ENCODE peak calls at places on chromosomes 4 and X, in four cellular contexts. S is RWPE1, T is suprapubic skin, G is fibroblast of mammary gland. B is an unnamed sample.

GRCh38 chr4:61182915-61183314 is 17.2 kb upstream of the ADGRL3 start:
- DNase-seq in S (no peak), T (no peak), G (no peak), B (no peak)

GRCh38 chr4:108821056-108821925 is 58.4 kb upstream of the ETNPPL start:
- DNase-seq in S (no peak), T (no peak), G (peak; percentile 68), B (peak; percentile 51)

GRCh38 chr4:24991015-24991414 is 39.7 kb downstream of the LGI2 start:
- DNase-seq in S (no peak), T (no peak), G (peak; percentile 64), B (peak; percentile 20)

GRCh38 chr4:84070293-84070692 is 428.8 kb downstream of the NKX6-1 start:
- DNase-seq in S (no peak), T (no peak), G (no peak), B (no peak)

GRCh38 chrX:40258909-40259308 is 161.2 kb upstream of the BCOR start:
- DNase-seq in S (no peak), T (no peak), G (no peak), B (no peak)

GRCh38 chrX:22024577-22024976 is 7.5 kb upstream of the PHEX start:
- DNase-seq in S (no peak), T (no peak), G (no peak), B (no peak)

GRCh38 chrX:154097003-154097596 is 417 bp downstream of the MECP2 start:
- DNase-seq in S (peak; percentile 67), T (peak; percentile 77), G (peak; percentile 40), B (peak; percentile 51)

GRCh38 chr4:113292371-113293042 is 243.1 kb downstream of the ANK2 start:
- DNase-seq in S (no peak), T (no peak), G (peak; percentile 45), B (no peak)

GRCh38 chr4:76950846-76951321 is 1.3 kb downstream of the SEPTIN11 start:
- DNase-seq in S (peak; percentile 55), T (no peak), G (peak; percentile 42), B (peak; percentile 47)

GRCh38 chr4:145347684-145348083 is 134.0 kb upstream of the SMAD1 start:
- DNase-seq in S (no peak), T (no peak), G (no peak), B (no peak)

GRCh38 chrX:90040807-90041206 is 119.1 kb downstream of the TGIF2LX start:
- DNase-seq in S (no peak), T (no peak), G (no peak), B (no peak)

GRCh38 chrX:134975516-134975915 is 15.3 kb upstream of the SMIM10 start:
- DNase-seq in S (no peak), T (no peak), G (no peak), B (no peak)

GRCh38 chrX:153970398-153971123 is 1.1 kb downstream of the HCFC1 start:
- DNase-seq in S (no peak), T (no peak), G (peak; percentile 79), B (peak; percentile 58)

GRCh38 chr4:23631255-23631950 is 258.4 kb downstream of the PPARGC1A start:
- DNase-seq in S (no peak), T (no peak), G (no peak), B (peak; percentile 1)

GRCh38 chrX:114580336-114580735 is 3.5 kb upstream of the HTR2C start:
- DNase-seq in S (no peak), T (no peak), G (no peak), B (peak; percentile 1)

GRCh38 chr4:184763150-184763780 is 29.4 kb upstream of the CENPU start:
- DNase-seq in S (no peak), T (no peak), G (peak; percentile 91), B (no peak)

GRCh38 chr4:129994715-129995114 is 898.8 kb downstream of the C4orf33 start:
- DNase-seq in S (no peak), T (no peak), G (no peak), B (no peak)

GRCh38 chrX:122934131-122934530 is 249.9 kb upstream of the GRIA3 start:
- DNase-seq in S (no peak), T (no peak), G (peak; percentile 51), B (no peak)

GRCh38 chr4:74529284-74530041 is 84.5 kb downstream of the AREG start:
- DNase-seq in S (no peak), T (no peak), G (no peak), B (no peak)

GRCh38 chr4:102493794-102494193 is 7.4 kb upstream of the NFKB1 start:
- DNase-seq in S (no peak), T (no peak), G (no peak), B (no peak)

GRCh38 chr4:8862334-8862733 is 9.3 kb downstream of the HMX1 start:
- DNase-seq in S (no peak), T (no peak), G (no peak), B (no peak)

GRCh38 chr4:8863759-8864682 is 7.6 kb downstream of the HMX1 start:
- DNase-seq in S (no peak), T (no peak), G (no peak), B (no peak)

GRCh38 chr4:8861576-8862279 is 9.9 kb downstream of the HMX1 start:
- DNase-seq in S (no peak), T (no peak), G (no peak), B (no peak)

GRCh38 chr4:8864912-8865680 is 6.5 kb downstream of the HMX1 start:
- DNase-seq in S (no peak), T (no peak), G (no peak), B (no peak)

DNA sequence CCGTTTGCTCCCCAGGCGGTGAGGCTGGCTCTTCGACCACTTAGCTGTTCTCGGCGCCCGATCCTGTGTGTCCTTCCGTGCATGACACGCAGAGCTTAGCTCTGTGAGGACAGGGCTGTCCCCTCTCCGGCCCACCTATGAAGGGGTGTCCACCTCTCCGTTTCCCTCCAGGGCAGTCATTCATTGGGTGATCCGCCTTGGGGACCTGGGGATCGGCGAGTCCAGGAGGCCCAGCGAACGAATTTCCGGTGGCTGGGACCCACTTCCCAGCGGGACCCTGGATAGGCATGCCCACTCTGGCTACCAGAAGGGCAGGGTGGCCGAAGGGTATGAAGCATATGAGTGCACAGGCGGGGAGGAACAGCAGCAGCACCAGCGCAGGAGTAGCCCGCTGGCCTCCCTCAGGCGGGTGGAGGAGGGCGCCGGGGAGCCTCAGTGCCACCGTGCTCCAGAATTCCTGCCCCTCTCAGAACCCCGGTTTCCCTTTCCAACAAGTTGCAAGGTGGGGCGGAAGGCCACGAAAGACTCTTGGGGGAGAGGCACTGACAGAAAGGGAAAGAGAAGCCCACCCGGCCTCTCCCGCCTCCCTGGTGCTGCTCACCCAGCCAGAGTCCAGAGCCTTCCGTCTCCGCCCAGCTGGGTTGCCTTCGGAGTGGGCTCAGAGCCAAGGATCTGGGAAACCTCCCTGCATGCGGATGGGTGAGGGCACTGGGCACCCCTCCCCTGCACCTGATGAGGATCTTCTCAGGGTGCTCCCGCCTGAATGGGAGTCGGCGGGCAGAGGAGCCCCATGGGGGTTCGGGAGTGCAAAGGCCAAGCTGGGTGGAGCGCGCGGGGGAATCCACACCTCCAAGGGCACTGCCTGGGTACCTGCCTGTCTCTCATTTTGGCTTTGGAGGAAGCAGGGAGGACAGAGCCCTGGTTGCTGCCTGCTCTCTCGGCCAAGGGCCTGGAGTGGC is 8.6 kb downstream of the HMX1 start:
- DNase-seq in S (no peak), T (no peak), G (no peak), B (no peak)
- TF ChIP-seq CTCF in S (no peak), T (no peak), G (no peak), B (no peak)

GRCh38 chr4:150874386-150875226 is 140.5 kb downstream of the LRBA start:
- DNase-seq in S (no peak), T (no peak), G (peak; percentile 9), B (no peak)

DNA sequence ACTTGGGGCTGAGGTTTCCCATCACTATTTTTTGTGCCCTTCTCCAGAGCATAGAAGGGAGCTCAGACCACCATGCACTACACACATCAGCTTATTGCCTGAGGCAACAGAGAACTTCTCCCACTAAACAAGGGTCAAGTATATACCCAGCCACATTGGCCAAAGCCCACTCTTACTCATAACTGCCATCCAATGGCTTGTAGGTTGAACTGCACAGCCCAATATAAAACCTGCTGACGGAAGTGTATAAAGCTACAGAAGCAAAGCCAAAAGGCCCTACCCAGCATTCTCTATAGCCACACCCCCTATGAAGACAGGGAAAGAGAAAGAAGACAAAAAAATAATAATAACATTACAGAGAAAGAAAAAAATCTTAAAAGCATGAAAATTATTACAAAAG is 139.7 kb downstream of the LRBA start:
- DNase-seq in S (no peak), T (no peak), G (no peak), B (no peak)
- TF ChIP-seq CTCF in S (no peak), T (no peak), G (no peak), B (no peak)

DNA sequence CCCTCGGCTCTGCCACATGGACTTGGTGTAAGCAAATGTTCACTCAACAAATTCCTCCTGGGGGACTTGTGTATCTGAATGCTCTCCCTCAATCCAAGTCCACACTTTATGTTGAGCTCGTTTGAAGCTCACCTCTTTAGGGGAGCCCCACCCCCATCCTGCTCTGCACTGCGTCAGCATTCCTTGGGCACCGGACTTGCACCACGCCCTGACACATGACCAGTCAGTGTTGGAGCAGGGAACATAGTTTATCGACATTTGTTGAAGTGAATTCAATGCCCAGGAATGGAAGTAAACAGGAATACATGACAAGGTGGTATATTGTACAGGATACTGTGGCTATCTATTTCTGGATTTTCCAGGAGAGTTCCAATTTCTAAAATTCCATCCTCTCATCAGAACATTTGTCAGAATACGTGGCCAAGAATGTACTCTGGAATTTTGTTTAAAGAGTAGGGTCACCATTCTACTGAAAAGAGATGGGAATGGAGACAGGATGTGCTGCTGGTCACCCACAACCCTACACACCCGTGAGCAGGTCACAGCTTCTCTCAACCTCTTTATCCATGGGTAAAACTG is 59.9 kb upstream of the LNX1 start:
- DNase-seq in S (peak; percentile 46), T (no peak), G (no peak), B (peak; percentile 41)
- TF ChIP-seq CTCF in S (no peak), T (no peak), G (no peak), B (no peak)

GRCh38 chr4:82555279-82555678 is 6.5 kb downstream of the TMEM150C start:
- DNase-seq in S (no peak), T (no peak), G (no peak), B (peak; percentile 8)
- TF ChIP-seq CTCF in S (no peak), T (no peak), G (peak; percentile 5), B (no peak)

GRCh38 chr4:172845281-172845680 is 323.3 kb upstream of the GALNT7 start:
- DNase-seq in S (no peak), T (no peak), G (no peak), B (no peak)
- TF ChIP-seq CTCF in S (no peak), T (no peak), G (no peak), B (no peak)

DNA sequence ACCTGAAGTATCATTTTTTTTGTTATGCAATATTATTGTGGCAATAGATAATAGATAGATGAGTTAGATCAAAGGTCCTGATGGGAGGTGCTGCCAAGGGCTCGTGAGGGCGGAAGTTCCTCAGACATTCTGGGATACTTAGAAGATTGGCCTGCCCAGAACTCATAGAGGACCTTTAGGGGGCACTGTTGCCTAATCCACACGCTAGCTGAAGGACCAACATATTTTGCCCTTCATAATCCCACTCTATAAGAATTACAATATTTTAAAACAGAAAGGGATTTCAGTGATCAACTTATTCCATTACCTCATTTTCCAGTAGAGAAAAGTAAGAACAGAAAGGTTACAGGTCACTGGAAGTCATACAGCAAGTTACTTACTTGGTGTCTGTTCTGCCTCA is 22.9 kb upstream of the COX7B2 start:
- DNase-seq in S (no peak), T (no peak), G (peak; percentile 36), B (peak; percentile 59)
- TF ChIP-seq CTCF in S (no peak), T (no peak), G (peak; percentile 57), B (peak; percentile 49)

GRCh38 chrX:126137899-126138298 is 28.2 kb downstream of the DCAF12L2 start:
- DNase-seq in S (no peak), T (no peak), G (no peak), B (peak; percentile 24)
- TF ChIP-seq CTCF in S (no peak), T (no peak), G (peak; percentile 10), B (peak; percentile 26)

B was measured in MCF 10A.